ENCODE peak calls at places on chromosomes 6 and 20, in seven cellular contexts. V, M, O, W, I, C and G are unnamed samples.

GRCh38 chr6:34030831-34031566 is 114.9 kb downstream of the GRM4 start:
- DNase-seq in C (no peak), W (no peak), O (no peak), I (no peak), M (no peak), V (no peak), G (no peak)

GRCh38 chr6:62150048-62150663 is 135.9 kb downstream of the KHDRBS2 start:
- DNase-seq in W (peak; percentile 6), V (no peak), C (no peak), I (no peak), O (no peak), M (peak; percentile 1), G (peak; percentile 29)

GRCh38 chr20:43914697-43915208 is at the start of gene TOX2:
- DNase-seq in I (no peak), W (no peak), V (peak; percentile 62), M (no peak), C (peak; percentile 20), O (no peak), G (peak; percentile 79)

GRCh38 chr20:63194007-63194820 is 21.7 kb downstream of the YTHDF1 start:
- DNase-seq in O (no peak), V (no peak), I (no peak), M (no peak), W (no peak), C (no peak), G (no peak)

GRCh38 chr20:49906101-49906604 is 9.2 kb downstream of the SPATA2 start:
- DNase-seq in C (no peak), W (no peak), O (no peak), M (no peak), I (no peak), V (no peak), G (no peak)

GRCh38 chr6:157614026-157614484 is 209.0 kb upstream of the SNX9 start:
- DNase-seq in I (no peak), W (no peak), V (peak; percentile 35), M (no peak), C (no peak), O (no peak), G (peak; percentile 30)

GRCh38 chr20:61301995-61302525 is 50.0 kb downstream of the CDH4 start:
- DNase-seq in W (no peak), I (no peak), O (no peak), V (no peak), C (no peak), M (no peak), G (no peak)

GRCh38 chr6:151063339-151063738 is 176.4 kb upstream of the AKAP12 start:
- DNase-seq in O (no peak), M (no peak), C (no peak), I (no peak), V (no peak), W (peak; percentile 74), G (peak; percentile 74)

GRCh38 chr20:61576372-61576771 is 324.3 kb downstream of the CDH4 start:
- DNase-seq in C (no peak), O (no peak), M (no peak), I (no peak), V (no peak), W (no peak), G (no peak)

GRCh38 chr6:88376759-88377387 is 210.7 kb upstream of the CNR1 start:
- DNase-seq in W (no peak), I (no peak), M (peak; percentile 80), C (no peak), O (no peak), V (no peak), G (peak; percentile 66)

GRCh38 chr20:48523191-48523757 is 304.5 kb downstream of the PREX1 start:
- DNase-seq in I (no peak), W (peak; percentile 10), M (peak; percentile 57), O (no peak), V (no peak), C (no peak), G (peak; percentile 55)

GRCh38 chr6:37006793-37007339 is 1.4 kb downstream of the FGD2 start:
- DNase-seq in V (no peak), I (no peak), C (no peak), M (no peak), O (no peak), W (no peak), G (peak; percentile 82)

GRCh38 chr6:53394704-53395103 is 46.0 kb upstream of the ELOVL5 start:
- DNase-seq in W (no peak), C (no peak), I (no peak), O (no peak), M (no peak), V (no peak), G (no peak)

GRCh38 chr20:24798930-24799705 is 150.0 kb upstream of the CST7 start:
- DNase-seq in I (no peak), V (no peak), C (no peak), O (no peak), M (peak; percentile 4), W (no peak), G (peak; percentile 9)

GRCh38 chr20:37007898-37008649 is 56.6 kb upstream of the SAMHD1 start:
- DNase-seq in W (no peak), C (no peak), M (peak; percentile 43), V (no peak), I (no peak), O (no peak), G (peak; percentile 48)

GRCh38 chr6:140415266-140415665 is 1040.8 kb upstream of the CITED2 start:
- DNase-seq in V (no peak), O (no peak), I (no peak), W (no peak), C (no peak), M (no peak), G (no peak)

GRCh38 chr6:140052757-140053729 is 678.6 kb upstream of the CITED2 start:
- DNase-seq in M (peak; percentile 51), O (no peak), W (no peak), V (no peak), C (no peak), I (no peak), G (peak; percentile 73)

GRCh38 chr6:36131517-36132220 is 1.4 kb downstream of the MAPK13 start:
- DNase-seq in C (peak; percentile 72), I (no peak), M (peak; percentile 77), V (peak; percentile 76), W (no peak), O (peak; percentile 39), G (peak; percentile 72)

GRCh38 chr20:10115021-10115420 is 80.2 kb downstream of the ANKEF1 start:
- DNase-seq in I (no peak), O (no peak), C (no peak), M (peak; percentile 40), V (no peak), W (no peak), G (peak; percentile 90)

GRCh38 chr6:115885636-115886366 is 174.9 kb downstream of the FRK start:
- DNase-seq in M (no peak), O (no peak), V (no peak), I (no peak), C (no peak), W (no peak), G (no peak)

GRCh38 chr6:170542031-170542719 is 10.9 kb downstream of the PSMB1 start:
- DNase-seq in W (no peak), I (no peak), C (no peak), O (no peak), V (no peak), M (no peak), G (no peak)

GRCh38 chr6:75278474-75279077 is 6.0 kb downstream of the TMEM30A start:
- DNase-seq in I (no peak), W (no peak), O (no peak), C (no peak), M (no peak), V (no peak), G (peak; percentile 73)

GRCh38 chr20:62640870-62641748 is 1.2 kb upstream of the SLCO4A1 start:
- DNase-seq in I (no peak), C (no peak), W (no peak), V (no peak), O (no peak), M (no peak), G (no peak)

GRCh38 chr6:44917430-44917829 is 410.7 kb upstream of the RUNX2 start:
- DNase-seq in O (no peak), I (no peak), V (no peak), M (no peak), C (no peak), W (no peak), G (no peak)

GRCh38 chr6:68059894-68060293 is 575.2 kb upstream of the ADGRB3 start:
- DNase-seq in O (no peak), M (no peak), I (no peak), C (no peak), W (no peak), V (no peak), G (no peak)

GRCh38 chr6:114085206-114085605 is 114.3 kb upstream of the HDAC2 start:
- DNase-seq in V (no peak), M (no peak), O (no peak), W (no peak), I (no peak), C (no peak), G (peak; percentile 5)

GRCh38 chr6:42165016-42165415 is 8.1 kb upstream of the GUCA1A start:
- DNase-seq in C (no peak), O (no peak), W (no peak), M (no peak), I (no peak), V (no peak), G (peak; percentile 23)

GRCh38 chr6:40585661-40586269 is 1.4 kb downstream of the LRFN2 start:
- DNase-seq in M (no peak), C (no peak), W (no peak), I (no peak), V (no peak), O (no peak), G (no peak)